ENCODE peak calls at places on chromosomes 1 and 21, in four cellular contexts. Z is AML-193, I is ACHN, X is Kasumi-1. O is an unnamed sample.
A peak's percentile ranks its signal among the peaks of the same experiment; 100 is the strongest.

GRCh38 chr1:8871539-8871935 is 6.9 kb downstream of the ENO1 start:
- DNase-seq in X (no peak), Z (no peak), I (no peak), O (no peak)

GRCh38 chr1:27575861-27576331 is 28.0 kb downstream of the AHDC1 start:
- DNase-seq in I (peak; percentile 53), X (no peak), Z (no peak), O (no peak)

GRCh38 chr1:167128261-167129227 is 34.7 kb downstream of the STYXL2 start:
- DNase-seq in Z (no peak), I (peak; percentile 9), X (no peak), O (no peak)

GRCh38 chr1:32496127-32496526 is 31.3 kb downstream of the ZBTB8B start:
- DNase-seq in X (no peak), Z (no peak), I (no peak), O (no peak)

GRCh38 chr21:23968722-23969647 is 1638.3 kb downstream of the MRPL39 start:
- DNase-seq in X (peak; percentile 97), I (peak; percentile 26), Z (peak; percentile 90), O (peak; percentile 81)

GRCh38 chr1:8941906-8942305 is 3.8 kb upstream of the CA6 start:
- DNase-seq in I (peak; percentile 25), Z (peak; percentile 7), X (no peak), O (no peak)

GRCh38 chr21:36150192-36150711 is 6.4 kb upstream of the DOP1B start:
- DNase-seq in Z (peak; percentile 97), I (no peak), X (peak; percentile 99), O (no peak)

GRCh38 chr1:36582066-36582755 is 99.5 kb upstream of the CSF3R start:
- DNase-seq in Z (no peak), X (no peak), I (no peak), O (no peak)

GRCh38 chr1:10975567-10976326 is 36.7 kb upstream of the TARDBP start:
- DNase-seq in I (peak; percentile 48), Z (no peak), X (no peak), O (no peak)

GRCh38 chr1:22248746-22249145 is 105.8 kb upstream of the WNT4 start:
- DNase-seq in Z (no peak), X (no peak), I (no peak), O (no peak)

GRCh38 chr1:225481738-225482137 is 53.9 kb upstream of the LBR start:
- DNase-seq in X (no peak), I (no peak), Z (no peak), O (no peak)

GRCh38 chr1:154784924-154785531 is 85.1 kb downstream of the KCNN3 start:
- DNase-seq in Z (no peak), I (no peak), X (no peak), O (no peak)

GRCh38 chr1:115121793-115122192 is 32.5 kb upstream of the TSPAN2 start:
- DNase-seq in X (no peak), Z (no peak), I (no peak), O (no peak)

GRCh38 chr1:153190373-153190772 is 12.9 kb upstream of the LELP1 start:
- DNase-seq in X (no peak), I (peak; percentile 12), Z (no peak), O (no peak)

GRCh38 chr1:51564124-51564523 is 45.1 kb upstream of the EPS15 start:
- DNase-seq in I (no peak), X (no peak), Z (no peak), O (peak; percentile 28)

O was measured in HAP-1.